ENCODE peak calls at places on chromosomes 6 and 20, in ten cellular contexts. M is GM23248, B is HCT116, K is fibroblast of lung, G is mesenchymal stem cell, S is hepatocyte, I is IMR-90, J is HepG2, X is trophoblast cell, H is endothelial cell of umbilical vein. Y is an unnamed sample.

GRCh38 chr6:33570806-33571636 is 9.1 kb downstream of the BAK1 start:
- DNase-seq in M (peak), B (peak), K (peak), G (peak), S (peak), I (peak), J (peak), X (peak), H (peak), Y (peak)

GRCh38 chr6:118165500-118165899 is 258.4 kb downstream of the SLC35F1 start:
- DNase-seq in M (no peak), B (no peak), K (no peak), G (no peak), S (no peak), I (no peak), J (no peak), X (no peak), H (no peak), Y (no peak)

GRCh38 chr20:4513720-4514119 is 208.0 kb upstream of the PRND start:
- DNase-seq in M (peak), B (peak), K (peak), G (no peak), S (no peak), I (peak), J (no peak), X (no peak), H (peak), Y (peak)

GRCh38 chr6:121055572-121056163 is 278.6 kb downstream of the TBC1D32 start:
- DNase-seq in M (peak), B (peak), K (peak), G (peak), S (peak), I (peak), J (peak), X (peak), H (peak), Y (peak)

GRCh38 chr6:1787894-1788293 is 178.2 kb downstream of the FOXC1 start:
- DNase-seq in M (peak), B (no peak), K (peak), G (no peak), S (no peak), I (peak), J (no peak), X (no peak), H (peak), Y (peak)

GRCh38 chr20:11553603-11554002 is 364.1 kb upstream of the BTBD3 start:
- DNase-seq in M (peak), B (no peak), K (no peak), G (peak), S (no peak), I (peak), J (peak), X (no peak), H (peak), Y (no peak)

GRCh38 chr20:18943542-18943941 is 130.0 kb downstream of the SCP2D1 start:
- DNase-seq in M (no peak), B (no peak), K (no peak), G (no peak), S (no peak), I (no peak), J (no peak), X (no peak), H (no peak), Y (no peak)

GRCh38 chr6:54655162-54655561 is 191.4 kb upstream of the FAM83B start:
- DNase-seq in M (no peak), B (no peak), K (no peak), G (no peak), S (no peak), I (no peak), J (no peak), X (no peak), H (no peak), Y (no peak)

GRCh38 chr6:24574809-24575208 is 71.2 kb downstream of the KIAA0319 start:
- DNase-seq in M (no peak), B (no peak), K (no peak), G (no peak), S (no peak), I (no peak), J (no peak), X (no peak), H (no peak), Y (no peak)

GRCh38 chr6:162917506-162917905 is 189.7 kb downstream of the PACRG start:
- DNase-seq in M (peak), B (no peak), K (peak), G (no peak), S (no peak), I (peak), J (no peak), X (no peak), H (no peak), Y (peak)

GRCh38 chr20:34181484-34181883 is 59.7 kb upstream of the ASIP start:
- DNase-seq in M (no peak), B (no peak), K (no peak), G (no peak), S (no peak), I (no peak), J (no peak), X (no peak), H (no peak), Y (no peak)

GRCh38 chr20:51195419-51195901 is 172.6 kb upstream of the KCNG1 start:
- DNase-seq in M (peak), B (no peak), K (peak), G (no peak), S (no peak), I (peak), J (no peak), X (no peak), H (no peak), Y (peak)

GRCh38 chr6:56953597-56954388 is 1.1 kb upstream of the BEND6 start:
- DNase-seq in M (peak), B (no peak), K (no peak), G (peak), S (peak), I (no peak), J (no peak), X (no peak), H (peak), Y (no peak)

GRCh38 chr6:127078669-127079068 is 39.8 kb upstream of the RSPO3 start:
- DNase-seq in M (no peak), B (no peak), K (no peak), G (no peak), S (no peak), I (no peak), J (no peak), X (no peak), H (no peak), Y (no peak)

GRCh38 chr6:145761584-145761983 is 26.3 kb upstream of the EPM2A start:
- DNase-seq in M (no peak), B (no peak), K (no peak), G (no peak), S (no peak), I (no peak), J (no peak), X (no peak), H (no peak), Y (no peak)

GRCh38 chr20:54257090-54257816 is 49.4 kb downstream of the PFDN4 start:
- DNase-seq in M (peak), B (peak), K (peak), G (no peak), S (peak), I (peak), J (no peak), X (peak), H (no peak), Y (peak)

GRCh38 chr6:168084465-168085160 is 5.6 kb upstream of the FRMD1 start:
- DNase-seq in M (no peak), B (no peak), K (no peak), G (no peak), S (no peak), I (no peak), J (no peak), X (no peak), H (no peak), Y (no peak)

GRCh38 chr20:17611540-17612286 is 41.8 kb downstream of the DSTN start:
- DNase-seq in M (peak), B (peak), K (peak), G (no peak), S (peak), I (no peak), J (peak), X (peak), H (no peak), Y (no peak)

GRCh38 chr20:13817342-13817741 is 32.5 kb downstream of the NDUFAF5 start:
- DNase-seq in M (peak), B (no peak), K (peak), G (no peak), S (no peak), I (peak), J (no peak), X (no peak), H (peak), Y (peak)

GRCh38 chr6:158850807-158851115 is 31.6 kb upstream of the EZR start:
- DNase-seq in M (peak), B (no peak), K (peak), G (no peak), S (no peak), I (peak), J (no peak), X (no peak), H (no peak), Y (no peak)

GRCh38 chr6:12943549-12943948 is 227.0 kb downstream of the PHACTR1 start:
- DNase-seq in M (no peak), B (no peak), K (no peak), G (no peak), S (no peak), I (no peak), J (no peak), X (no peak), H (no peak), Y (no peak)

GRCh38 chr6:15744824-15745402 is 82.1 kb upstream of the DTNBP1 start:
- DNase-seq in M (no peak), B (no peak), K (no peak), G (no peak), S (no peak), I (no peak), J (no peak), X (no peak), H (no peak), Y (no peak)

GRCh38 chr6:161136655-161137054 is 137.2 kb downstream of the AGPAT4 start:
- DNase-seq in M (no peak), B (no peak), K (no peak), G (no peak), S (no peak), I (no peak), J (no peak), X (no peak), H (no peak), Y (no peak)

GRCh38 chr6:146543940-146544661 is 468 bp downstream of the RAB32 start:
- DNase-seq in M (peak), B (no peak), K (peak), G (peak), S (peak), I (peak), J (peak), X (peak), H (peak), Y (peak)

GRCh38 chr20:35871311-35871771 is 83.0 kb downstream of the SCAND1 start:
- DNase-seq in M (peak), B (no peak), K (peak), G (peak), S (no peak), I (peak), J (no peak), X (no peak), H (peak), Y (peak)

DNA sequence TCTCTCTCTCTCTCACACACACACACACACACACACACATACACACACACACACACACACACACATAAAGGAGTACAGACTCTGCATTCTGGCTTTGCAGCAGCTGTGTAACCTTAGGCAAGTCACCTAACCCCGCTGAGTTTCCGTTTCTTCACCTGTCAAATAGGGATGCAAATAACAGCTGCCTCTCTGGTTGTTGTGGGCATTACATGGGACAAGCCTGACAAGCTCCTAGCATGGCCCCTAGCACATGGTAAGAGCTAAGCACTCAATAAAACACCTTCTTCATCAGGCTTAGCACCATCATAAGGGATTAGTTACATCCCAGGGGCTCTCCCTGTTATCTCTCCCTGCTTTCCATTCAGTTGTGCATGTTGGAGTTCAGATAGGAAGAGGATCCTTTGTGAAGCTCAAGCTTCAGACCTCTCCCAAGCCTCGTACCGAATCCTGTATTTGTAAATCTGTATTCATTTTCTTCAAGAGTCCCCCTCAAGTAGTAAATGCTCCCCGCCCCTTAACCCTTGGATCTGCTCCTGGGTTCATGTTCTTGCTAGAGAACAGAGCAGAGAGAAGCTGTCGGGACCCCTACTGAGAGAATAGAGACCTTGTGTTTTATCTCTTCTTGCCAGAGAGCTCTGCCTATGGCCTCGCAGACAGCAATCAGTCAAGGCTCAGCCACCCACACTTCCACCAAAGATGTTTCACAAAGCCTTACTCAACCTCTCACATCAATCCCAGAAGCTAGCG is 2.2 kb downstream of the SLC13A3 start:
- DNase-seq in M (no peak), B (no peak), K (no peak), G (no peak), S (no peak), I (no peak), J (peak), X (no peak), H (no peak), Y (no peak)
- H3K27ac ChIP-seq in M (no peak), B (no peak), K (no peak), G (no peak), S (no peak), I (no peak), J (peak), X (no peak), H (no peak), Y (no peak)

GRCh38 chr6:151130329-151130728 is 109.4 kb upstream of the AKAP12 start:
- DNase-seq in M (no peak), B (no peak), K (no peak), G (no peak), S (no peak), I (no peak), J (no peak), X (no peak), H (no peak), Y (no peak)
- H3K4me2 ChIP-seq in M (no peak), B (no peak), K (no peak), G (no peak), S (no peak), I (no peak), J (no peak), X (no peak), H (no peak), Y (no peak)

GRCh38 chr6:31048090-31048489 is 37.8 kb downstream of the MUC22 start:
- DNase-seq in M (no peak), B (no peak), K (no peak), G (no peak), S (no peak), I (no peak), J (no peak), X (no peak), H (no peak), Y (no peak)

GRCh38 chr6:31038559-31038958 is 28.3 kb downstream of the MUC22 start:
- DNase-seq in M (no peak), B (no peak), K (no peak), G (no peak), S (no peak), I (no peak), J (no peak), X (no peak), H (no peak), Y (no peak)

GRCh38 chr6:31037692-31038091 is 27.4 kb downstream of the MUC22 start:
- DNase-seq in M (peak), B (no peak), K (peak), G (peak), S (no peak), I (peak), J (no peak), X (no peak), H (no peak), Y (peak)

GRCh38 chr6:31041372-31041974 is 31.2 kb downstream of the MUC22 start:
- DNase-seq in M (no peak), B (no peak), K (no peak), G (no peak), S (peak), I (no peak), J (peak), X (no peak), H (no peak), Y (no peak)

GRCh38 chr6:31042801-31043200 is 32.5 kb downstream of the MUC22 start:
- DNase-seq in M (peak), B (peak), K (peak), G (peak), S (peak), I (peak), J (peak), X (peak), H (peak), Y (peak)
- H2AFZ ChIP-seq in M (peak), B (no peak), K (peak), G (no peak), S (no peak), I (no peak), J (no peak), X (no peak), H (no peak), Y (no peak)

DNA sequence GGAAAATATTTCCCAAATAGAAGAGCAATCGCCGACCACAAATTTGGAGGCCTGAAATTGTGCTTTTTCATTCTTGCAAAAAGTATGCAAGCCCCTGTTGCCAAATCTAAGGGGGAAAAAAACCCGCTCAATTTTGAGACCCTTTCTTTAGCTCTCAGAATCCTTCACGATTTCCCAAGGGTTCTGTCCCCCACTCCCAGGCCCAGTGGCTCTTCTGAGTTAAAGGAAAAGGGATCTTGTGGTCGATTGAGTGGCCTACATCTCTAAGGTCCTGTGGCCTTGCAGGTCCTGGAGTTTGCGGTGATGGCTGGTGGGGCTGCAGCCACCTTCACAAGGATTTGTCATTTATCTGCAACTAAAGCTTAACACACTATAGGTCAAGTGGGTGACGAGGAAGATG is 1.8 kb downstream of the PAX1 start:
- DNase-seq in M (no peak), B (no peak), K (no peak), G (no peak), S (no peak), I (no peak), J (no peak), X (no peak), H (no peak), Y (no peak)
- H3K27ac ChIP-seq in M (no peak), B (no peak), K (no peak), G (no peak), S (no peak), I (no peak), J (no peak), X (no peak), H (no peak), Y (no peak)

DNA sequence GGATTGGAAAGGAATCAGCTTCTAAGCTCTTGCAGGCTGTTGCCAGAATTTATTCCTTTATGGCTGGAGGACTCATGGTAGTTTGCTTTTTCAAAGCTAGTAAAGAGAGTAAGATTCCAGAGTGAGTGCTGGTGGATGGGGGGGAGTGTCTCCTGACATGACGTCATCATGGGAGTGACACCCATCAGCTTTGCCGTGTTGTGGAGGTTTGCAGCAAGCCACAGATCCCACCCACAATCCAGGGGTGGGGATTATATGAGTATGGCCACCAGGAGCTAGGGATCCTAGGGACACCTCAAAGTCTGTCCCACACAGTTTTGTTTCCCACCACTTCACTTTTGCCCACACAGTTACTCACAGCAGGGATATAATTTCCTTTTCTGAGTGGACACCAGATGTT is 28.7 kb upstream of the PMEPA1 start:
- DNase-seq in M (peak), B (no peak), K (no peak), G (no peak), S (peak), I (no peak), J (no peak), X (no peak), H (no peak), Y (no peak)
- H3K4me2 ChIP-seq in M (no peak), B (no peak), K (no peak), G (no peak), S (no peak), I (no peak), J (no peak), X (no peak), H (no peak), Y (no peak)

Y was measured in astrocyte.